ENCODE peak calls at places on chromosomes 16 and 17, in five cellular contexts. H, P, F, V and W are unnamed samples. For H3K9me3, the result is how much of the 10 kb centered on the place peaks cover.

GRCh38 chr17:40518401-40519088 is 17.1 kb upstream of the TNS4 start:
- DNase-seq in H (no peak), P (no peak), F (no peak), V (peak), W (no peak)

GRCh38 chr17:4560837-4561241 is 462 bp upstream of the GGT6 start:
- DNase-seq in H (no peak), P (peak), F (no peak), V (no peak), W (no peak)

GRCh38 chr16:57165923-57166322 is 19.9 kb downstream of the PSME3IP1 start:
- DNase-seq in H (no peak), P (no peak), F (no peak), V (no peak), W (peak)

GRCh38 chr17:58200024-58200633 is 7.6 kb downstream of the EPX start:
- DNase-seq in H (peak), P (peak), F (peak), V (peak), W (peak)

GRCh38 chr16:55502801-55503366 is 6.0 kb upstream of the LPCAT2 start:
- DNase-seq in H (no peak), P (peak), F (peak), V (peak), W (peak)

GRCh38 chr16:10578474-10579316 is 1.7 kb downstream of the EMP2 start:
- DNase-seq in H (no peak), P (no peak), F (peak), V (no peak), W (peak)

GRCh38 chr17:77332034-77332971 is 191.5 kb downstream of the SEC14L1 start:
- DNase-seq in H (peak), P (no peak), F (no peak), V (no peak), W (peak)

GRCh38 chr17:3557768-3558583 is at the start of gene TRPV3:
- DNase-seq in H (no peak), P (no peak), F (no peak), V (peak), W (peak)

GRCh38 chr16:31636433-31636832 is 108.7 kb downstream of the AHSP start:
- DNase-seq in H (no peak), P (no peak), F (no peak), V (no peak), W (no peak)

DNA sequence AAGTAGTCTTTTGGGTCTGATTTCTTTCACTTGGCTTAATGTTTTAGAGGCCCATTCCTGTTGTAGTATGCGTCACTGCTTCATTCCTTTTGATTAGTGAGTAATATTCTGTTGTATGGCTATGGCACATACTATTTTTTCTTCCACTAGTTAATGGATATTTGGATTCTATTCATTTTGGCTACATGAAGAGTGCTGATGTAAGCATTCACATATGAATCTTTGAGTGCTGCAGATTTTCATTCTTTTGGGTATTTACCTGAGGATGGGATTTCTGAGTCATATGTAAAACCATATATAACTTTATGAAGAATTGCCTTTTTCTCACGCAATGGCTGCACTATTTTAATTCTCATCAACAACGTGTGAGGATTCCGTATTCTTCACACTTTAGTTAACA is 113.6 kb downstream of the AHSP start:
- DNase-seq in H (no peak), P (no peak), F (no peak), V (no peak), W (no peak)
- H3K9me3 ChIP-seq in H (under half), P (under half), F (under half), V (under half), W (under half)

DNA sequence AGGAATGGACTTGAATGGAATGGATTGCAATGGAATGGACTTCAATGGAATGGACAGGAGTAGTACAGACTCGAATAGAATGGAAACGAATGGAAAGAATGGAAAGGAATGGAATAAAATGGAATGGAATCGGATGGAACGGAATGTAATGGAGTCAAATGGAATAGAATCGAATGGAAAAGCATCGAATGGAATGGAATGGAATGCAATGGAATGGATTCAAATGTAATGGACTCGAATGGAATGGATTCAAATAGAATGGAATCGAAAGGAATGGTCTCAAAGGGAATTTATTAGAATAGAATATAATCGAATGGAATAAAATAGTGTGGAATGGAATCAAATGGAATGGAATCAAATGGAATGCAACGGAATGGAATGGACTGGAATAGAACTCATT is 484.9 kb upstream of the WSB1 start:
- DNase-seq in H (no peak), P (no peak), F (no peak), V (no peak), W (no peak)
- H3K9me3 ChIP-seq in H (half or more), P (half or more), F (under half), V (under half), W (under half)

GRCh38 chr16:68564367-68564985 is 25.4 kb downstream of the ZFP90 start:
- DNase-seq in H (peak), P (peak), F (no peak), V (peak), W (no peak)
- H3K9me3 ChIP-seq in H (half or more), P (half or more), F (under half), V (under half), W (half or more)

GRCh38 chr16:60932600-60932999 is 1103.6 kb downstream of the CDH8 start:
- DNase-seq in H (no peak), P (no peak), F (no peak), V (no peak), W (no peak)
- H3K9me3 ChIP-seq in H (under half), P (under half), F (under half), V (under half), W (under half)